ENCODE peak calls at places on chromosome 2, in four cellular contexts. O is K562, S is WTC11, T is HepG2. W is an unnamed sample.

GRCh38 chr2:191151315-191151698 is 513 bp upstream of the STAT4 start:
- DNase-seq in O (no peak), S (peak; percentile 19), T (no peak), W (no peak)

GRCh38 chr2:54206596-54206995 is 49.4 kb downstream of the TSPYL6 start:
- DNase-seq in O (peak; percentile 25), S (no peak), T (peak; percentile 50), W (no peak)

GRCh38 chr2:227163445-227163997 is 484 bp downstream of the COL4A4 start:
- DNase-seq in O (no peak), S (peak; percentile 17), T (no peak), W (no peak)

GRCh38 chr2:10305254-10305635 is 2.5 kb downstream of the HPCAL1 start:
- DNase-seq in O (no peak), S (no peak), T (no peak), W (no peak)

GRCh38 chr2:168699834-168700417 is 102.5 kb upstream of the NOSTRIN start:
- DNase-seq in O (no peak), S (no peak), T (peak; percentile 29), W (no peak)

GRCh38 chr2:149908731-149909690 is 321.4 kb upstream of the MMADHC start:
- DNase-seq in O (no peak), S (no peak), T (no peak), W (no peak)

GRCh38 chr2:178385595-178386148 is 65.3 kb downstream of the PRKRA start:
- DNase-seq in O (peak; percentile 52), S (no peak), T (no peak), W (no peak)

GRCh38 chr2:201794261-201794660 is 12.1 kb upstream of the CDK15 start:
- DNase-seq in O (no peak), S (no peak), T (no peak), W (no peak)

GRCh38 chr2:10879159-10879558 is 32.6 kb upstream of the KCNF1 start:
- DNase-seq in O (no peak), S (no peak), T (no peak), W (no peak)

GRCh38 chr2:176139170-176139611 is 9.7 kb downstream of the HOXD8 start:
- DNase-seq in O (no peak), S (no peak), T (no peak), W (no peak)

GRCh38 chr2:8602809-8603208 is 79.0 kb upstream of the ID2 start:
- DNase-seq in O (no peak), S (no peak), T (no peak), W (peak; percentile 60)

GRCh38 chr2:232761301-232761907 is 15.0 kb downstream of the KCNJ13 start:
- DNase-seq in O (peak; percentile 10), S (no peak), T (peak; percentile 46), W (no peak)

GRCh38 chr2:23722255-23722654 is 204.7 kb downstream of the ATAD2B start:
- DNase-seq in O (no peak), S (no peak), T (no peak), W (no peak)

GRCh38 chr2:151237422-151238012 is 24.1 kb downstream of the RBM43 start:
- DNase-seq in O (no peak), S (no peak), T (no peak), W (no peak)

GRCh38 chr2:144097440-144098225 is 422.3 kb downstream of the ZEB2 start:
- DNase-seq in O (no peak), S (no peak), T (no peak), W (no peak)

GRCh38 chr2:121999273-121999672 is 243.8 kb downstream of the TSN start:
- DNase-seq in O (no peak), S (no peak), T (no peak), W (no peak)

GRCh38 chr2:24456610-24457556 is 34.2 kb upstream of the NCOA1 start:
- DNase-seq in O (peak; percentile 78), S (no peak), T (no peak), W (no peak)

GRCh38 chr2:55357907-55358306 is 61.7 kb downstream of the CCDC88A start:
- DNase-seq in O (no peak), S (no peak), T (no peak), W (no peak)

GRCh38 chr2:223528036-223528435 is 74.1 kb downstream of the SCG2 start:
- DNase-seq in O (no peak), S (no peak), T (no peak), W (no peak)

GRCh38 chr2:9282713-9283112 is 76.1 kb downstream of the ASAP2 start:
- DNase-seq in O (no peak), S (no peak), T (no peak), W (no peak)

GRCh38 chr2:241794250-241794823 is 14.7 kb upstream of the NEU4 start:
- DNase-seq in O (no peak), S (no peak), T (no peak), W (no peak)

GRCh38 chr2:140203347-140203746 is 1423.2 kb upstream of the NXPH2 start:
- DNase-seq in O (no peak), S (no peak), T (no peak), W (no peak)

GRCh38 chr2:222993920-222994650 is 57.9 kb upstream of the KCNE4 start:
- DNase-seq in O (no peak), S (no peak), T (no peak), W (no peak)

GRCh38 chr2:108607706-108608301 is 73.5 kb downstream of the LIMS1 start:
- DNase-seq in O (peak; percentile 46), S (peak; percentile 25), T (peak; percentile 42), W (no peak)

GRCh38 chr2:104321141-104321799 is 532.6 kb upstream of the POU3F3 start:
- DNase-seq in O (no peak), S (no peak), T (no peak), W (no peak)

GRCh38 chr2:71576541-71576940 is 123.2 kb downstream of the DYSF start:
- DNase-seq in O (no peak), S (no peak), T (no peak), W (no peak)

GRCh38 chr2:1677833-1678165 is 66.5 kb downstream of the PXDN start:
- DNase-seq in O (no peak), S (no peak), T (no peak), W (no peak)

GRCh38 chr2:203756161-203756560 is 49.7 kb downstream of the CD28 start:
- DNase-seq in O (no peak), S (no peak), T (no peak), W (no peak)

GRCh38 chr2:141767051-141767450 is 363.8 kb downstream of the LRP1B start:
- DNase-seq in O (no peak), S (no peak), T (no peak), W (no peak)

GRCh38 chr2:240300261-240300821 is 135.1 kb upstream of the GPC1 start:
- DNase-seq in O (no peak), S (no peak), T (no peak), W (no peak)

GRCh38 chr2:239715202-239715601 is 309.9 kb downstream of the NDUFA10 start:
- DNase-seq in O (no peak), S (no peak), T (no peak), W (no peak)

GRCh38 chr2:241788572-241788971 is 11.9 kb downstream of the GAL3ST2 start:
- DNase-seq in O (no peak), S (no peak), T (no peak), W (peak; percentile 74)

GRCh38 chr2:162390801-162391200 is 46.9 kb downstream of the GCA start:
- DNase-seq in O (no peak), S (no peak), T (no peak), W (no peak)

GRCh38 chr2:70029814-70030409 is 57.4 kb upstream of the PCBP1 start:
- DNase-seq in O (peak; percentile 85), S (peak; percentile 47), T (no peak), W (no peak)

GRCh38 chr2:127066942-127067341 is 40.0 kb downstream of the BIN1 start:
- DNase-seq in O (no peak), S (no peak), T (no peak), W (no peak)

GRCh38 chr2:133566967-133567645 is 1.2 kb downstream of the NCKAP5 start:
- DNase-seq in O (no peak), S (no peak), T (no peak), W (no peak)

GRCh38 chr2:218029366-218030360 is 26.9 kb upstream of the TNS1 start:
- DNase-seq in O (no peak), S (no peak), T (no peak), W (no peak)

DNA sequence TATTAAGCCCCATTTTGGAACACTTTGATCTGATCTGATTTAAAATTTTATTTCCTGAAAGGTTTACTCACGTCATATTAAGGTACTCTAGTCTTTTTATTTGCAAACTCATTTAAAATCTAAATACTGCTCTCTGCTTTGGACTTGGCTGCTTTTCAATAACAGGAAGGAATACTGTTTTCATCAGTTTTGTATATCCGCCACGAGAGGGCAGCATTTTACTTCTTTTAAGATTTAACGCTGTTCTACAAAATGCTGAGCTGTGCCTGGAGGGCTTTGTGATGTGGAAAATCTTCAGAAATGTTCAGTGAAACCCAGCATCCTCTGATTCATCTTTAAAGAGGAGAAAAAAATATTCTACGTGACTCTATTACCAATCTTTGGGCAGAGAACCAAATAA is 37.5 kb upstream of the SLC38A11 start:
- DNase-seq in O (peak; percentile 16), S (peak; percentile 38), T (peak; percentile 80), W (no peak)
- TF ChIP-seq CREM in O (no peak), S (no peak), T (no peak), W (no peak)

DNA sequence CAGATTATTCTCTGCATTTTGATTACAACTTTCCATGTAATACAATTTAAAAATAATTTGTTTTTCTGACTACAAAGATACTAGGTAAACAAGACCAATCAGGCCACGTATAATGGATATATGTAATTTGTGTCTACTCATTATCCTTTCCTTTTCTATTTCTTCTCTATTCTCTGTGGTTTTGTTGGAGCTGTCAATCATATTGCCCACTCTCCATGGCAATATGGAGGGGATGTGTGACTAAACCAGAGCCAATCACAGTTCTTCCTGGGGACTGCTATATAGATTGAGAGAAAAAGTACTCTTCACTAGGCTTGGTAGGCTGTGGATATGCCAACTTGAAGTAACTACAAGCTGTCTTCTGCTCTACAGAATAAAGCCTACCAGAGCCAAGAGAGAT is 144.7 kb downstream of the DNAH7 start:
- DNase-seq in O (no peak), S (no peak), T (no peak), W (no peak)
- TF ChIP-seq CREM in O (no peak), S (no peak), T (no peak), W (no peak)

GRCh38 chr2:20596973-20597867 is 53.7 kb downstream of the HS1BP3 start:
- DNase-seq in O (no peak), S (peak; percentile 3), T (peak; percentile 100), W (no peak)
- TF ChIP-seq CREM in O (no peak), S (no peak), T (no peak), W (no peak)

DNA sequence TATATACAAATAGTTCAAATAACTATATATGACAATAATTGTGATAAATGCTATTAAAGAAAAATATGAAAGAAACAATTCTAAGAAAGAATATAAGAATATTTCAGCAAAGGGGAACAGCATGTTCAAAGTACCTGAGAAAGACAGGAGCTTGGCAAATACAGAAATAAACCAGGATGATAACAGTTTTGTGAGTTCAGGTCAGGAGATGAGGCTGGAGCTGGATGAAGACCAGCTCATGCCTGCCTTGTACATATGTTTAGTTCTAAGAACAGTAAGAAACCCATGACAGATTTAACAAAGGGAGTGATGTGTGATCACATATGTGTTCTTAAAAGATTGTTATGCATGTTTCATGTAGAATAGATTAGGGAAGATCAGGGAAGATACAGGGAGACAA is 98.2 kb downstream of the R3HDM1 start:
- DNase-seq in O (no peak), S (no peak), T (no peak), W (no peak)
- TF ChIP-seq CREM in O (no peak), S (no peak), T (no peak), W (no peak)

W was measured in GM12878.